ENCODE peak calls at places on chromosomes 11 and 22, in four cellular contexts. M, V, F and B are unnamed samples.

GRCh38 chr11:111793863-111794262 is 27.7 kb upstream of the PPP2R1B start:
- DNase-seq in M (no peak), V (no peak), F (no peak), B (no peak)

GRCh38 chr11:14308114-14308896 is 50.7 kb downstream of the RRAS2 start:
- DNase-seq in M (peak), V (no peak), F (no peak), B (no peak)

GRCh38 chr22:26671317-26672059 is 14.1 kb downstream of the MIAT start:
- DNase-seq in M (no peak), V (no peak), F (no peak), B (peak)

GRCh38 chr11:8038811-8039529 is 42.0 kb upstream of the TUB start:
- DNase-seq in M (no peak), V (no peak), F (no peak), B (no peak)

GRCh38 chr11:93005239-93005638 is 35.8 kb downstream of the MTNR1B start:
- DNase-seq in M (no peak), V (peak), F (no peak), B (no peak)

GRCh38 chr22:46573781-46574437 is 36.5 kb upstream of the CELSR1 start:
- DNase-seq in M (no peak), V (no peak), F (no peak), B (no peak)

GRCh38 chr11:503179-503981 is 3.7 kb downstream of the RNH1 start:
- DNase-seq in M (no peak), V (no peak), F (peak), B (no peak)

GRCh38 chr22:44413211-44413610 is 84.8 kb downstream of the RTL6 start:
- DNase-seq in M (no peak), V (no peak), F (no peak), B (no peak)

GRCh38 chr11:14435717-14436116 is 63.9 kb downstream of the COPB1 start:
- DNase-seq in M (no peak), V (no peak), F (no peak), B (no peak)

GRCh38 chr11:57515332-57516060 is at the start of gene SLC43A1:
- DNase-seq in M (no peak), V (peak), F (no peak), B (no peak)

GRCh38 chr11:69382131-69383128 is 88.5 kb downstream of the MYEOV start:
- DNase-seq in M (no peak), V (no peak), F (no peak), B (no peak)

GRCh38 chr11:104918113-104918824 is 20.0 kb upstream of the CASP12 start:
- DNase-seq in M (no peak), V (no peak), F (no peak), B (no peak)

GRCh38 chr11:46729110-46730027 is 10.4 kb downstream of the F2 start:
- DNase-seq in M (no peak), V (no peak), F (no peak), B (no peak)

GRCh38 chr11:20125927-20126326 is 34.3 kb downstream of the DBX1 start:
- DNase-seq in M (no peak), V (no peak), F (no peak), B (no peak)

GRCh38 chr11:92964471-92964870 is 5.0 kb upstream of the MTNR1B start:
- DNase-seq in M (no peak), V (no peak), F (no peak), B (no peak)

GRCh38 chr11:9607511-9607899 is 34.0 kb downstream of the WEE1 start:
- DNase-seq in M (no peak), V (no peak), F (no peak), B (no peak)

GRCh38 chr11:12864316-12865156 is 144.6 kb upstream of the RASSF10 start:
- DNase-seq in M (no peak), V (no peak), F (no peak), B (no peak)

GRCh38 chr22:30028731-30029130 is 51.5 kb upstream of the HORMAD2 start:
- DNase-seq in M (no peak), V (no peak), F (peak), B (no peak)

GRCh38 chr11:86515297-86516094 is 140.8 kb downstream of the CCDC81 start:
- DNase-seq in M (no peak), V (no peak), F (no peak), B (no peak)

GRCh38 chr11:44774131-44774530 is 47.4 kb downstream of the TSPAN18 start:
- DNase-seq in M (no peak), V (no peak), F (no peak), B (no peak)

GRCh38 chr11:20226936-20227335 is 66.7 kb upstream of the DBX1 start:
- DNase-seq in M (no peak), V (no peak), F (no peak), B (no peak)

GRCh38 chr11:73334244-73335203 is 26.4 kb downstream of the ARHGEF17 start:
- DNase-seq in M (no peak), V (peak), F (no peak), B (no peak)

GRCh38 chr11:9726313-9727022 is 62.6 kb downstream of the SWAP70 start:
- DNase-seq in M (no peak), V (no peak), F (no peak), B (no peak)